ENCODE peak calls at places on chromosomes 3 and 15, in five cellular contexts. One of them, this sample, is unnamed.
A peak's percentile ranks its signal among the peaks of the same experiment; 100 is the strongest.

GRCh38 chr3:14562441-14562840 is 22.3 kb upstream of the GRIP2 start:
- DNase-seq in adrenal gland: no peak
- DNase-seq in breast epithelium: no peak
- DNase-seq in NB4: no peak
- DNase-seq in body of pancreas: no peak
- DNase-seq in this sample: no peak

GRCh38 chr3:183554377-183554776 is 1.1 kb downstream of the KLHL6 start:
- DNase-seq in adrenal gland: no peak
- DNase-seq in breast epithelium: no peak
- DNase-seq in NB4: peak; percentile 25
- DNase-seq in body of pancreas: no peak
- DNase-seq in this sample: peak; percentile 82

GRCh38 chr3:115834068-115834467 is 210.8 kb downstream of the GAP43 start:
- DNase-seq in adrenal gland: no peak
- DNase-seq in breast epithelium: no peak
- DNase-seq in NB4: no peak
- DNase-seq in body of pancreas: no peak
- DNase-seq in this sample: no peak

GRCh38 chr15:67998599-67999122 is 55.5 kb upstream of the PIAS1 start:
- DNase-seq in adrenal gland: peak; percentile 32
- DNase-seq in breast epithelium: no peak
- DNase-seq in NB4: no peak
- DNase-seq in body of pancreas: peak; percentile 67
- DNase-seq in this sample: no peak

GRCh38 chr3:183254816-183255730 is 2.0 kb downstream of the B3GNT5 start:
- DNase-seq in adrenal gland: no peak
- DNase-seq in breast epithelium: no peak
- DNase-seq in NB4: peak; percentile 44
- DNase-seq in body of pancreas: no peak
- DNase-seq in this sample: peak; percentile 53

GRCh38 chr3:31288641-31289100 is 244.1 kb upstream of the STT3B start:
- DNase-seq in adrenal gland: peak; percentile 72
- DNase-seq in breast epithelium: peak; percentile 30
- DNase-seq in NB4: peak; percentile 88
- DNase-seq in body of pancreas: no peak
- DNase-seq in this sample: no peak

GRCh38 chr3:139127101-139127500 is 82.4 kb upstream of the PRR23C start:
- DNase-seq in adrenal gland: peak; percentile 68
- DNase-seq in breast epithelium: no peak
- DNase-seq in NB4: peak; percentile 56
- DNase-seq in body of pancreas: no peak
- DNase-seq in this sample: peak; percentile 57

GRCh38 chr3:185961675-185962232 is 23.9 kb upstream of the TRA2B start:
- DNase-seq in adrenal gland: no peak
- DNase-seq in breast epithelium: no peak
- DNase-seq in NB4: no peak
- DNase-seq in body of pancreas: no peak
- DNase-seq in this sample: no peak

GRCh38 chr3:5217824-5218595 is 30.5 kb downstream of the EDEM1 start:
- DNase-seq in adrenal gland: no peak
- DNase-seq in breast epithelium: no peak
- DNase-seq in NB4: no peak
- DNase-seq in body of pancreas: peak; percentile 38
- DNase-seq in this sample: no peak

GRCh38 chr15:83170474-83171165 is 37.0 kb downstream of the HDGFL3 start:
- DNase-seq in adrenal gland: no peak
- DNase-seq in breast epithelium: no peak
- DNase-seq in NB4: no peak
- DNase-seq in body of pancreas: no peak
- DNase-seq in this sample: no peak

GRCh38 chr3:120332646-120333045 is 16.5 kb downstream of the LRRC58 start:
- DNase-seq in adrenal gland: no peak
- DNase-seq in breast epithelium: no peak
- DNase-seq in NB4: no peak
- DNase-seq in body of pancreas: no peak
- DNase-seq in this sample: no peak

GRCh38 chr3:111667621-111668239 is 72.6 kb upstream of the ZBED2 start:
- DNase-seq in adrenal gland: peak; percentile 48
- DNase-seq in breast epithelium: no peak
- DNase-seq in NB4: peak; percentile 91
- DNase-seq in body of pancreas: no peak
- DNase-seq in this sample: peak; percentile 76

GRCh38 chr3:143427626-143428025 is 308.1 kb downstream of the CHST2 start:
- DNase-seq in adrenal gland: no peak
- DNase-seq in breast epithelium: no peak
- DNase-seq in NB4: peak; percentile 63
- DNase-seq in body of pancreas: no peak
- DNase-seq in this sample: no peak

GRCh38 chr15:98649996-98650870 is 1.9 kb downstream of the IGF1R start:
- DNase-seq in adrenal gland: peak; percentile 42
- DNase-seq in breast epithelium: no peak
- DNase-seq in NB4: peak; percentile 72
- DNase-seq in body of pancreas: peak; percentile 68
- DNase-seq in this sample: peak; percentile 55

GRCh38 chr3:185089343-185089742 is 63.5 kb downstream of the C3orf70 start:
- DNase-seq in adrenal gland: no peak
- DNase-seq in breast epithelium: no peak
- DNase-seq in NB4: no peak
- DNase-seq in body of pancreas: no peak
- DNase-seq in this sample: no peak

GRCh38 chr15:82135645-82136044 is 89.8 kb upstream of the MEX3B start:
- DNase-seq in adrenal gland: no peak
- DNase-seq in breast epithelium: no peak
- DNase-seq in NB4: no peak
- DNase-seq in body of pancreas: no peak
- DNase-seq in this sample: no peak

GRCh38 chr15:101641134-101641764 is 10.9 kb downstream of the TM2D3 start:
- DNase-seq in adrenal gland: peak; percentile 63
- DNase-seq in breast epithelium: peak; percentile 53
- DNase-seq in NB4: peak; percentile 85
- DNase-seq in body of pancreas: peak; percentile 83
- DNase-seq in this sample: peak; percentile 87

GRCh38 chr3:171974986-171975837 is 64.2 kb upstream of the FNDC3B start:
- DNase-seq in adrenal gland: no peak
- DNase-seq in breast epithelium: no peak
- DNase-seq in NB4: peak; percentile 97
- DNase-seq in body of pancreas: no peak
- DNase-seq in this sample: no peak

GRCh38 chr3:44252332-44252731 is 10.6 kb downstream of the TOPAZ1 start:
- DNase-seq in adrenal gland: no peak
- DNase-seq in breast epithelium: no peak
- DNase-seq in NB4: no peak
- DNase-seq in body of pancreas: no peak
- DNase-seq in this sample: no peak

GRCh38 chr15:60660290-60661051 is 181.5 kb upstream of the ICE2 start:
- DNase-seq in adrenal gland: peak; percentile 77
- DNase-seq in breast epithelium: no peak
- DNase-seq in NB4: no peak
- DNase-seq in body of pancreas: no peak
- DNase-seq in this sample: no peak

GRCh38 chr3:152289708-152290107 is 21.0 kb downstream of the MBNL1 start:
- DNase-seq in adrenal gland: no peak
- DNase-seq in breast epithelium: no peak
- DNase-seq in NB4: no peak
- DNase-seq in body of pancreas: no peak
- DNase-seq in this sample: no peak
- TF ChIP-seq POLR2A in adrenal gland: no peak
- TF ChIP-seq POLR2A in breast epithelium: no peak
- TF ChIP-seq POLR2A in NB4: no peak
- TF ChIP-seq POLR2A in body of pancreas: no peak
- TF ChIP-seq POLR2A in this sample: no peak

DNA sequence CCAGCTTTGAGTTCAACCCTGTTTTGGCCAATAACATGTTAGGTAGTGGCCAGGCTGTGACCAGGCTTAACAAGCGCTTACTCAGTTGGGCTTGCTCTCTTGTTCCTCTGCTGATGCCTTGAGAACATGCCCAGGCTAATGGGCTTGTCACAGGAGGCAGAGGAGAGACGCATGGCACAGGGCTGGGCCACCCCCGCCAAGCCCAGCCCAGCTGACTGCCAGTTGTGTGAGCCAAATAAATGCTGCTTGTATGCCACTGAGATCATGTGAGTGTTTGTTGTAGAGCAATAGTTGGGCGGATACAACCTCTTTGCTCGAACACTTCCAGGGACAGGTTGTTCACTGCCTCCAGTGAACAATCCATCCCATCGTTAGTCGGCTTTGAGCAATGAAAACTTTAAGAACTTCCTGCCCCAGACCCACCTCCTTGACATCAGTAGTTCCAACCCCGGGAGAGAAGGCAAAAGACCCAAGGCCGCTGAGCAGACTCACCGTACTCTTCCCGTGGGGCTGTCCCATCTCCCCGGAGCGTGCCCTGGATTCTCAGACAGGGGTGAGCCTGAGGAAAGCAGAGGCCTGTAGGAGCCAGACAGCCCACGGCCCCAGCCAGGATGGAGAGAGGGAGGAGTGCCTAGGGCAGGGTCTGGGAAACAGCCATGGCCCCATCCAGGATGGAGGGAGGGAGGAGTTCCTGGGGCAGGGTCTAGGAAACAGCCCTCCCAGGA is 4.1 kb downstream of the PLA2G4F start:
- DNase-seq in adrenal gland: no peak
- DNase-seq in breast epithelium: no peak
- DNase-seq in NB4: no peak
- DNase-seq in body of pancreas: no peak
- DNase-seq in this sample: no peak
- TF ChIP-seq POLR2A in adrenal gland: no peak
- TF ChIP-seq POLR2A in breast epithelium: no peak
- TF ChIP-seq POLR2A in NB4: no peak
- TF ChIP-seq POLR2A in body of pancreas: no peak
- TF ChIP-seq POLR2A in this sample: no peak

DNA sequence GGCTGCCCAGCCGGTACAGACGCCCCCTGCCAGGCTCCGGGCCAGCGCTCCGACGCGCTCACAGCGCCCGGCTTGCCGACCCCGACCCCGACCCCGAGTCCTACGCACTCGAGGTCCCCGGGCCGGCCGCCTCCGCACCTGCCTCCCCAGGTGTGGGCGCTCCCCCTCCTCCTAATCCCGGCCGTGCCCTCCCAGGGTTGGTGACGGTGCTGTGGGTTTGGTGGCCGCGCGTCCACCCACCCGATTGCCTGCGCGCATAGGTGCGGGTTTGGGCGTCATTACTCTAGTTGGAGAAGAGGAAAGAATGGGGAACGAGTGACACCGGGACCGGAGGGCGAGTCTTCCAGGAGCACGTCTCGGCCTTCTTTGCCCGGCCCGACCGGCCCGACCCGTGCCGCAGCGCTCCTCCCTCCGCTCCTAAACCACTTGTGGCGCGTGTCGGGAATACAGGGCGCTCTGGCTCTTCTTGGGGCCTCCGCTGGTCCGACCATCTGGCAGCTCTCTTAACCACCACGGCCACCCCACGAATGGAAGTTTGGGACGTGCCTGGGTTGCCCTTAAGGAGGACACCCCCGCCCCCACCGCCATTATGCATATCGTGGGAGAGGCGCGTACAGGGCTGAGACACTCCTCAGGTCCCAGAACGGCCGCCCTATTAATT is 814 bp upstream of the THRB start:
- DNase-seq in adrenal gland: peak; percentile 74
- DNase-seq in breast epithelium: peak; percentile 58
- DNase-seq in NB4: no peak
- DNase-seq in body of pancreas: peak; percentile 78
- DNase-seq in this sample: peak; percentile 14
- TF ChIP-seq POLR2A in adrenal gland: peak; percentile 59
- TF ChIP-seq POLR2A in breast epithelium: no peak
- TF ChIP-seq POLR2A in NB4: no peak
- TF ChIP-seq POLR2A in body of pancreas: peak; percentile 84
- TF ChIP-seq POLR2A in this sample: peak; percentile 77

GRCh38 chr3:161220850-161221753 is at the start of gene NMD3:
- DNase-seq in adrenal gland: peak; percentile 94
- DNase-seq in breast epithelium: peak; percentile 91
- DNase-seq in NB4: peak; percentile 93
- DNase-seq in body of pancreas: peak; percentile 94
- DNase-seq in this sample: peak; percentile 92
- TF ChIP-seq POLR2A in adrenal gland: peak; percentile 78
- TF ChIP-seq POLR2A in breast epithelium: peak; percentile 56
- TF ChIP-seq POLR2A in NB4: peak; percentile 85
- TF ChIP-seq POLR2A in body of pancreas: peak; percentile 91
- TF ChIP-seq POLR2A in this sample: peak; percentile 91

GRCh38 chr3:126341755-126342150 is 15.5 kb downstream of the KLF15 start:
- DNase-seq in adrenal gland: no peak
- DNase-seq in breast epithelium: no peak
- DNase-seq in NB4: no peak
- DNase-seq in body of pancreas: no peak
- DNase-seq in this sample: no peak
- TF ChIP-seq POLR2A in adrenal gland: no peak
- TF ChIP-seq POLR2A in breast epithelium: no peak
- TF ChIP-seq POLR2A in NB4: no peak
- TF ChIP-seq POLR2A in body of pancreas: no peak
- TF ChIP-seq POLR2A in this sample: no peak

DNA sequence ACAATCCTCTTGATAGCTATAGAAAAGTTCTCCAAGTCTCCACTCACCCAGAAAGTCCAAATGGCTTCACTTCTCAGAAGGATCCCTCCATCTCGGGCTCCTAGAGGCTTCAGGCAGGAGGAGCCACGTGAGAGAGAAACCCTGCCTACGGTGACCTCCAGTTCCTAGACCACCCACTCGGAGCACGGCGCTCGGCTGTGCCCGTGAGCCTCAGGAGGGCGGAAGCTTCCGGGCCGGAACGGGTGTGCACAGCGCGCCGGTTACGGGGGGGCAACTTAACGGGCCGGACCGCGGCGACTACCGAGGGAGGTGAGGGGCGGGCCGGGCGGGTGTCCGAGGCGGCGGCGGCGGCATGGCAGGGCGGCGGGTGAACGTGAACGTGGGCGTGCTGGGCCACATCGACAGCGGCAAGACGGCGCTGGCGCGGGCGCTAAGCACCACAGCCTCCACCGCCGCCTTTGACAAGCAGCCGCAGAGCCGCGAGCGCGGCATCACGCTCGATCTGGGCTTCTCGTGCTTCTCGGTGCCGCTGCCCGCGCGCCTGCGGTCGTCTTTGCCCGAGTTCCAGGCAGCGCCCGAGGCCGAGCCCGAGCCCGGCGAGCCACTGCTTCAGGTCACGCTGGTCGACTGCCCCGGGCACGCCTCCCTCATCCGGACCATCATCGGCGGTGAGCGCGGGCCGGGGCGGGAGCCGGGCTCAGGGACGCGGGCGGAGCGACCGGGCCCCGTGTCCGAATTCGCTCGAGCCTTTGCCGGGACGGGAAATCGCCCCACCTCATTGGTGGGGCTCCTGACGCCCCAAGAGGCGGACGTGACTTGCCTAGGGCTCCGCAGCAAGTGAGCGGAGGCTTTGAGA is at the start of gene EEFSEC:
- DNase-seq in adrenal gland: peak; percentile 79
- DNase-seq in breast epithelium: peak; percentile 51
- DNase-seq in NB4: peak; percentile 87
- DNase-seq in body of pancreas: peak; percentile 88
- DNase-seq in this sample: peak; percentile 93
- TF ChIP-seq POLR2A in adrenal gland: peak; percentile 68
- TF ChIP-seq POLR2A in breast epithelium: no peak
- TF ChIP-seq POLR2A in NB4: peak; percentile 68
- TF ChIP-seq POLR2A in body of pancreas: peak; percentile 59
- TF ChIP-seq POLR2A in this sample: peak; percentile 66

GRCh38 chr3:150699068-150699635 is 4.6 kb downstream of the ERICH6 start:
- DNase-seq in adrenal gland: no peak
- DNase-seq in breast epithelium: no peak
- DNase-seq in NB4: peak; percentile 25
- DNase-seq in body of pancreas: no peak
- DNase-seq in this sample: no peak

GRCh38 chr3:150703756-150704344 is at the start of gene ERICH6:
- DNase-seq in adrenal gland: peak; percentile 93
- DNase-seq in breast epithelium: peak; percentile 83
- DNase-seq in NB4: peak; percentile 86
- DNase-seq in body of pancreas: peak; percentile 96
- DNase-seq in this sample: peak; percentile 93
- TF ChIP-seq POLR2A in adrenal gland: peak; percentile 49
- TF ChIP-seq POLR2A in breast epithelium: peak; percentile 32
- TF ChIP-seq POLR2A in NB4: peak; percentile 38
- TF ChIP-seq POLR2A in body of pancreas: peak; percentile 75
- TF ChIP-seq POLR2A in this sample: peak; percentile 60

This sample was measured in erythroblast.